ENCODE peak calls at places on chromosome 9, in four cellular contexts. I is prostate gland; O is CD4-positive, CD25-positive, alpha-beta regulatory T cell; Y is ovary. V is an unnamed sample.

GRCh38 chr9:96620832-96621269 is 1.2 kb upstream of the CDC14B start:
- DNase-seq in I (no peak), O (no peak), Y (no peak), V (no peak)

GRCh38 chr9:79809931-79810330 is 238.2 kb downstream of the TLE4 start:
- DNase-seq in I (no peak), O (no peak), Y (no peak), V (no peak)

GRCh38 chr9:7360513-7360912 is 439.1 kb downstream of the DMAC1 start:
- DNase-seq in I (no peak), O (no peak), Y (no peak), V (no peak)

GRCh38 chr9:35666045-35666444 is 1.1 kb upstream of the ARHGEF39 start:
- DNase-seq in I (no peak), O (no peak), Y (no peak), V (no peak)

GRCh38 chr9:138104251-138105122 is 226.9 kb downstream of the CACNA1B start:
- DNase-seq in I (peak; percentile 1), O (no peak), Y (peak; percentile 5), V (no peak)

GRCh38 chr9:89806371-89807100 is 201.7 kb downstream of the GADD45G start:
- DNase-seq in I (no peak), O (no peak), Y (no peak), V (no peak)

GRCh38 chr9:80507611-80508010 is 935.8 kb downstream of the TLE4 start:
- DNase-seq in I (no peak), O (no peak), Y (no peak), V (no peak)

GRCh38 chr9:126569036-126569435 is 44.7 kb upstream of the LMX1B start:
- DNase-seq in I (no peak), O (no peak), Y (no peak), V (peak; percentile 63)

GRCh38 chr9:134699343-134699740 is 57.7 kb downstream of the COL5A1 start:
- DNase-seq in I (no peak), O (no peak), Y (no peak), V (no peak)

GRCh38 chr9:71604197-71605063 is 163.9 kb downstream of the CEMIP2 start:
- DNase-seq in I (peak; percentile 69), O (peak; percentile 64), Y (peak; percentile 51), V (peak; percentile 72)

GRCh38 chr9:78001946-78002731 is 29.5 kb downstream of the GNAQ start:
- DNase-seq in I (no peak), O (no peak), Y (no peak), V (no peak)
- H3K4me3 ChIP-seq in I (no peak overlapping the region), O (no peak overlapping the region), Y (no peak overlapping the region), V (no peak overlapping the region)

GRCh38 chr9:136328622-136329041 is 1.3 kb downstream of the GPSM1 start:
- DNase-seq in I (no peak), O (no peak), Y (peak; percentile 61), V (no peak)
- H3K4me1 ChIP-seq in I (peaks cover 14% of the 10 kb centered on the region), O (peaks cover 14% of the 10 kb centered on the region), Y (peaks cover 19% of the 10 kb centered on the region), V (no peaks in the 10 kb centered on the region)

GRCh38 chr9:114023961-114024360 is 54.1 kb downstream of the AMBP start:
- DNase-seq in I (no peak), O (no peak), Y (no peak), V (no peak)
- H3K36me3 ChIP-seq in I (no peaks in the 10 kb centered on the region), O (no peaks in the 10 kb centered on the region), Y (no peaks in the 10 kb centered on the region), V (no peaks in the 10 kb centered on the region)

DNA sequence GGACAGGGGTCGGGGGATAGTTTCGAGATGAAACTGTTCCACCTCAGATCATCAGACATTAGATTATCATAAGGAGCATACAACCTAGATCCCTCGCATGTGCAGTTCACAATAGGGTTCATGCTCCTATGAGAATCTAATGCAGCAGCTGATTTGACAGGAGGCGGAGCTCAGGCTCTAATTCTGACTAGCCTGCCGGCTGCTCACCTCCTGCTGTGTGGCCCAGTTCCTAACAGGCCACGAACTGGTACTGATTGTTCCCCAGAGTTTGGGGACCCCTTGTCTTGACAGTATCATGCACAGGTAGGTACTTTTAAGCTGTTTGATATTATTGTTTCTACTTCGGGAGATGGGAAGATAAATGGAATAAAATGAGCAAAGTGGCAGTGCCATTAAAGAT is 66.9 kb downstream of the ZCCHC7 start:
- DNase-seq in I (no peak), O (no peak), Y (no peak), V (peak; percentile 2)
- H3K4me3 ChIP-seq in I (no peak overlapping the region), O (peak overlapping the region; percentile 43), Y (no peak overlapping the region), V (no peak overlapping the region)

GRCh38 chr9:115106001-115106400 is 12.0 kb downstream of the TNC start:
- DNase-seq in I (peak; percentile 11), O (no peak), Y (no peak), V (no peak)

GRCh38 chr9:115106642-115107041 is 11.3 kb downstream of the TNC start:
- DNase-seq in I (no peak), O (no peak), Y (no peak), V (no peak)

GRCh38 chr9:115107701-115108100 is 10.3 kb downstream of the TNC start:
- DNase-seq in I (no peak), O (no peak), Y (no peak), V (no peak)

GRCh38 chr9:115111854-115112253 is 6.1 kb downstream of the TNC start:
- DNase-seq in I (no peak), O (no peak), Y (no peak), V (no peak)

DNA sequence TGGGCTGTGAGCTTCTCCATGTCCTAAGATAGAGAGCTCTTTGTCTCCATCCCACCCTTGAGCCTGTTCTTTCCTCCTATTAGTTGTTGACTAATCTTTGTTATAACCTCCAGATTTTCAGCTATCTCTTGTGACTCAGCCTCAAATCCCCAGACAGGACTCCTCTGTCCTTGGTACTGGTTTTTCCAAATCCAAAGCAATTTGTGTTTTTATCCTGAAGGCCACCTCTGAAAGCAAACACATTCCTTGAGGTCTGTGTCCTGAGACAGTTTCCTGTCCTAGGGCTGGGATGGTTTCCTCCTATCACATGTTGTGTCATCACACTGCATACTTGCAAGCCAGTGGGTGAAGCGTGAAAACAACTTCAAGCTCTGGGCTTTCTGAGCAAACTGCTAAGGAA is 8.5 kb downstream of the TNC start:
- DNase-seq in I (no peak), O (no peak), Y (no peak), V (no peak)
- H3K4me1 ChIP-seq in I (no peaks in the 10 kb centered on the region), O (no peaks in the 10 kb centered on the region), Y (no peaks in the 10 kb centered on the region), V (no peaks in the 10 kb centered on the region)

GRCh38 chr9:133332381-133332730 is 3.6 kb downstream of the SURF6 start:
- DNase-seq in I (no peak), O (no peak), Y (no peak), V (no peak)

GRCh38 chr9:133333011-133333410 is 3.0 kb downstream of the SURF6 start:
- DNase-seq in I (no peak), O (no peak), Y (no peak), V (no peak)

GRCh38 chr9:133335924-133336811 is at the start of gene SURF6:
- DNase-seq in I (peak; percentile 88), O (peak; percentile 90), Y (peak; percentile 88), V (peak; percentile 94)

GRCh38 chr9:133333566-133333965 is 2.4 kb downstream of the SURF6 start:
- DNase-seq in I (no peak), O (no peak), Y (no peak), V (no peak)

GRCh38 chr9:133334161-133334560 is 1.8 kb downstream of the SURF6 start:
- DNase-seq in I (no peak), O (no peak), Y (no peak), V (peak; percentile 97)
- H3K36me3 ChIP-seq in I (peaks cover 20% of the 10 kb centered on the region), O (peaks cover 42% of the 10 kb centered on the region), Y (no peaks in the 10 kb centered on the region), V (peaks cover 23% of the 10 kb centered on the region)

GRCh38 chr9:72951520-72952393 is 1.1 kb downstream of the ALDH1A1 start:
- DNase-seq in I (no peak), O (no peak), Y (no peak), V (peak; percentile 63)

GRCh38 chr9:72952394-72952720 is 496 bp downstream of the ALDH1A1 start:
- DNase-seq in I (no peak), O (no peak), Y (no peak), V (peak; percentile 35)

GRCh38 chr9:72951043-72951442 is 1.8 kb downstream of the ALDH1A1 start:
- DNase-seq in I (no peak), O (no peak), Y (no peak), V (peak; percentile 46)

GRCh38 chr9:72954431-72955420 is 1.9 kb upstream of the ALDH1A1 start:
- DNase-seq in I (no peak), O (no peak), Y (peak; percentile 22), V (no peak)

GRCh38 chr9:72952914-72953313 is at the start of gene ALDH1A1:
- DNase-seq in I (peak; percentile 40), O (no peak), Y (no peak), V (peak; percentile 89)
- H3K4me3 ChIP-seq in I (peak within 1 kb of the TSS; percentile 11), O (no peak within 1 kb of the TSS), Y (peak within 1 kb of the TSS; percentile 40), V (no peak within 1 kb of the TSS)